ENCODE peak calls at places on chromosomes 4 and X, in eight cellular contexts. One of them, this sample, is unnamed.

GRCh38 chr4:7309636-7310035 is 117.3 kb downstream of the SORCS2 start:
- DNase-seq in HFFc6: no peak
- DNase-seq in cardiac muscle cell: no peak
- DNase-seq in AG10803: no peak
- DNase-seq in endodermal cell: no peak
- DNase-seq in ascending aorta: no peak
- DNase-seq in cardiac fibroblast: no peak
- DNase-seq in thoracic aorta: no peak
- DNase-seq in this sample: no peak

GRCh38 chrX:36431819-36432218 is 512.3 kb downstream of the CFAP47 start:
- DNase-seq in HFFc6: peak; percentile 41
- DNase-seq in cardiac muscle cell: peak; percentile 32
- DNase-seq in AG10803: no peak
- DNase-seq in endodermal cell: no peak
- DNase-seq in ascending aorta: no peak
- DNase-seq in cardiac fibroblast: peak; percentile 50
- DNase-seq in thoracic aorta: no peak
- DNase-seq in this sample: no peak

GRCh38 chrX:124347242-124347641 is 879 bp downstream of the SH2D1A start:
- DNase-seq in HFFc6: no peak
- DNase-seq in cardiac muscle cell: no peak
- DNase-seq in AG10803: no peak
- DNase-seq in endodermal cell: no peak
- DNase-seq in ascending aorta: no peak
- DNase-seq in cardiac fibroblast: no peak
- DNase-seq in thoracic aorta: no peak
- DNase-seq in this sample: no peak

GRCh38 chr4:137768196-137768595 is 235.9 kb upstream of the PCDH18 start:
- DNase-seq in HFFc6: no peak
- DNase-seq in cardiac muscle cell: peak; percentile 21
- DNase-seq in AG10803: no peak
- DNase-seq in endodermal cell: no peak
- DNase-seq in ascending aorta: no peak
- DNase-seq in cardiac fibroblast: peak; percentile 50
- DNase-seq in thoracic aorta: no peak
- DNase-seq in this sample: no peak

GRCh38 chr4:164997324-164997723 is 19.9 kb upstream of the TRIM61 start:
- DNase-seq in HFFc6: no peak
- DNase-seq in cardiac muscle cell: no peak
- DNase-seq in AG10803: no peak
- DNase-seq in endodermal cell: no peak
- DNase-seq in ascending aorta: no peak
- DNase-seq in cardiac fibroblast: peak; percentile 5
- DNase-seq in thoracic aorta: no peak
- DNase-seq in this sample: no peak

GRCh38 chr4:62970846-62971245 is 1438.4 kb downstream of the TECRL start:
- DNase-seq in HFFc6: no peak
- DNase-seq in cardiac muscle cell: no peak
- DNase-seq in AG10803: no peak
- DNase-seq in endodermal cell: no peak
- DNase-seq in ascending aorta: no peak
- DNase-seq in cardiac fibroblast: no peak
- DNase-seq in thoracic aorta: no peak
- DNase-seq in this sample: no peak

GRCh38 chr4:187865914-187866313 is 129.7 kb upstream of the ZFP42 start:
- DNase-seq in HFFc6: no peak
- DNase-seq in cardiac muscle cell: no peak
- DNase-seq in AG10803: no peak
- DNase-seq in endodermal cell: no peak
- DNase-seq in ascending aorta: no peak
- DNase-seq in cardiac fibroblast: peak; percentile 31
- DNase-seq in thoracic aorta: no peak
- DNase-seq in this sample: no peak

GRCh38 chr4:175790067-175790466 is 22.0 kb downstream of the GPM6A start:
- DNase-seq in HFFc6: no peak
- DNase-seq in cardiac muscle cell: no peak
- DNase-seq in AG10803: no peak
- DNase-seq in endodermal cell: no peak
- DNase-seq in ascending aorta: no peak
- DNase-seq in cardiac fibroblast: no peak
- DNase-seq in thoracic aorta: no peak
- DNase-seq in this sample: no peak

GRCh38 chr4:37244583-37245390 is at the start of gene NWD2:
- DNase-seq in HFFc6: no peak
- DNase-seq in cardiac muscle cell: peak; percentile 7
- DNase-seq in AG10803: no peak
- DNase-seq in endodermal cell: peak; percentile 82
- DNase-seq in ascending aorta: no peak
- DNase-seq in cardiac fibroblast: peak; percentile 17
- DNase-seq in thoracic aorta: no peak
- DNase-seq in this sample: no peak

GRCh38 chr4:129926936-129927335 is 831.0 kb downstream of the C4orf33 start:
- DNase-seq in HFFc6: peak; percentile 9
- DNase-seq in cardiac muscle cell: no peak
- DNase-seq in AG10803: no peak
- DNase-seq in endodermal cell: no peak
- DNase-seq in ascending aorta: no peak
- DNase-seq in cardiac fibroblast: peak; percentile 9
- DNase-seq in thoracic aorta: no peak
- DNase-seq in this sample: no peak
- TF ChIP-seq CTCF in HFFc6: peak; percentile 65
- TF ChIP-seq CTCF in cardiac muscle cell: no peak
- TF ChIP-seq CTCF in AG10803: no peak
- TF ChIP-seq CTCF in endodermal cell: peak; percentile 41
- TF ChIP-seq CTCF in ascending aorta: no peak
- TF ChIP-seq CTCF in cardiac fibroblast: no peak
- TF ChIP-seq CTCF in thoracic aorta: no peak
- TF ChIP-seq CTCF in this sample: no peak

GRCh38 chrX:9682861-9683260 is 82.8 kb downstream of the GPR143 start:
- DNase-seq in HFFc6: no peak
- DNase-seq in cardiac muscle cell: no peak
- DNase-seq in AG10803: no peak
- DNase-seq in endodermal cell: no peak
- DNase-seq in ascending aorta: no peak
- DNase-seq in cardiac fibroblast: no peak
- DNase-seq in thoracic aorta: no peak
- DNase-seq in this sample: no peak

GRCh38 chrX:9683350-9683749 is 82.3 kb downstream of the GPR143 start:
- DNase-seq in HFFc6: no peak
- DNase-seq in cardiac muscle cell: no peak
- DNase-seq in AG10803: no peak
- DNase-seq in endodermal cell: no peak
- DNase-seq in ascending aorta: no peak
- DNase-seq in cardiac fibroblast: no peak
- DNase-seq in thoracic aorta: no peak
- DNase-seq in this sample: no peak

GRCh38 chrX:9681011-9681410 is 84.6 kb downstream of the GPR143 start:
- DNase-seq in HFFc6: no peak
- DNase-seq in cardiac muscle cell: no peak
- DNase-seq in AG10803: no peak
- DNase-seq in endodermal cell: no peak
- DNase-seq in ascending aorta: no peak
- DNase-seq in cardiac fibroblast: no peak
- DNase-seq in thoracic aorta: no peak
- DNase-seq in this sample: no peak

GRCh38 chrX:9681422-9681821 is 84.2 kb downstream of the GPR143 start:
- DNase-seq in HFFc6: no peak
- DNase-seq in cardiac muscle cell: peak; percentile 42
- DNase-seq in AG10803: peak; percentile 23
- DNase-seq in endodermal cell: no peak
- DNase-seq in ascending aorta: no peak
- DNase-seq in cardiac fibroblast: peak; percentile 46
- DNase-seq in thoracic aorta: no peak
- DNase-seq in this sample: no peak

GRCh38 chrX:9682456-9682855 is 83.2 kb downstream of the GPR143 start:
- DNase-seq in HFFc6: peak; percentile 4
- DNase-seq in cardiac muscle cell: peak; percentile 44
- DNase-seq in AG10803: peak; percentile 29
- DNase-seq in endodermal cell: peak; percentile 47
- DNase-seq in ascending aorta: no peak
- DNase-seq in cardiac fibroblast: peak; percentile 31
- DNase-seq in thoracic aorta: no peak
- DNase-seq in this sample: no peak
- TF ChIP-seq CTCF in HFFc6: peak; percentile 48
- TF ChIP-seq CTCF in cardiac muscle cell: peak; percentile 19
- TF ChIP-seq CTCF in AG10803: peak; percentile 44
- TF ChIP-seq CTCF in endodermal cell: peak; percentile 43
- TF ChIP-seq CTCF in ascending aorta: peak; percentile 6
- TF ChIP-seq CTCF in cardiac fibroblast: peak; percentile 8
- TF ChIP-seq CTCF in thoracic aorta: no peak
- TF ChIP-seq CTCF in this sample: no peak

GRCh38 chr4:151015458-151016344 is 617 bp upstream of the LRBA start:
- DNase-seq in HFFc6: peak; percentile 37
- DNase-seq in cardiac muscle cell: peak; percentile 74
- DNase-seq in AG10803: peak; percentile 43
- DNase-seq in endodermal cell: peak; percentile 96
- DNase-seq in ascending aorta: peak; percentile 82
- DNase-seq in cardiac fibroblast: peak; percentile 48
- DNase-seq in thoracic aorta: no peak
- DNase-seq in this sample: peak; percentile 26
- TF ChIP-seq CTCF in HFFc6: no peak
- TF ChIP-seq CTCF in cardiac muscle cell: no peak
- TF ChIP-seq CTCF in AG10803: no peak
- TF ChIP-seq CTCF in endodermal cell: no peak
- TF ChIP-seq CTCF in ascending aorta: no peak
- TF ChIP-seq CTCF in cardiac fibroblast: no peak
- TF ChIP-seq CTCF in thoracic aorta: no peak
- TF ChIP-seq CTCF in this sample: no peak

GRCh38 chr4:15149842-15150592 is 147.7 kb downstream of the CPEB2 start:
- DNase-seq in HFFc6: peak; percentile 73
- DNase-seq in cardiac muscle cell: peak; percentile 83
- DNase-seq in AG10803: peak; percentile 77
- DNase-seq in endodermal cell: peak; percentile 92
- DNase-seq in ascending aorta: peak; percentile 79
- DNase-seq in cardiac fibroblast: peak; percentile 84
- DNase-seq in thoracic aorta: peak; percentile 39
- DNase-seq in this sample: no peak
- TF ChIP-seq CTCF in HFFc6: peak; percentile 34
- TF ChIP-seq CTCF in cardiac muscle cell: peak; percentile 12
- TF ChIP-seq CTCF in AG10803: peak; percentile 34
- TF ChIP-seq CTCF in endodermal cell: no peak
- TF ChIP-seq CTCF in ascending aorta: no peak
- TF ChIP-seq CTCF in cardiac fibroblast: peak; percentile 35
- TF ChIP-seq CTCF in thoracic aorta: peak; percentile 38
- TF ChIP-seq CTCF in this sample: no peak

GRCh38 chr4:99808260-99808857 is 8.3 kb upstream of the DAPP1 start:
- DNase-seq in HFFc6: peak; percentile 14
- DNase-seq in cardiac muscle cell: peak; percentile 52
- DNase-seq in AG10803: peak; percentile 6
- DNase-seq in endodermal cell: peak; percentile 93
- DNase-seq in ascending aorta: peak; percentile 79
- DNase-seq in cardiac fibroblast: peak; percentile 71
- DNase-seq in thoracic aorta: no peak
- DNase-seq in this sample: peak; percentile 37

GRCh38 chr4:99807666-99808065 is 9.0 kb upstream of the DAPP1 start:
- DNase-seq in HFFc6: no peak
- DNase-seq in cardiac muscle cell: no peak
- DNase-seq in AG10803: no peak
- DNase-seq in endodermal cell: no peak
- DNase-seq in ascending aorta: no peak
- DNase-seq in cardiac fibroblast: peak; percentile 15
- DNase-seq in thoracic aorta: no peak
- DNase-seq in this sample: no peak

GRCh38 chr4:99810536-99810935 is 6.1 kb upstream of the DAPP1 start:
- DNase-seq in HFFc6: no peak
- DNase-seq in cardiac muscle cell: no peak
- DNase-seq in AG10803: no peak
- DNase-seq in endodermal cell: no peak
- DNase-seq in ascending aorta: no peak
- DNase-seq in cardiac fibroblast: no peak
- DNase-seq in thoracic aorta: no peak
- DNase-seq in this sample: no peak

GRCh38 chr4:99811117-99811516 is 5.5 kb upstream of the DAPP1 start:
- DNase-seq in HFFc6: no peak
- DNase-seq in cardiac muscle cell: no peak
- DNase-seq in AG10803: no peak
- DNase-seq in endodermal cell: no peak
- DNase-seq in ascending aorta: no peak
- DNase-seq in cardiac fibroblast: no peak
- DNase-seq in thoracic aorta: no peak
- DNase-seq in this sample: no peak

DNA sequence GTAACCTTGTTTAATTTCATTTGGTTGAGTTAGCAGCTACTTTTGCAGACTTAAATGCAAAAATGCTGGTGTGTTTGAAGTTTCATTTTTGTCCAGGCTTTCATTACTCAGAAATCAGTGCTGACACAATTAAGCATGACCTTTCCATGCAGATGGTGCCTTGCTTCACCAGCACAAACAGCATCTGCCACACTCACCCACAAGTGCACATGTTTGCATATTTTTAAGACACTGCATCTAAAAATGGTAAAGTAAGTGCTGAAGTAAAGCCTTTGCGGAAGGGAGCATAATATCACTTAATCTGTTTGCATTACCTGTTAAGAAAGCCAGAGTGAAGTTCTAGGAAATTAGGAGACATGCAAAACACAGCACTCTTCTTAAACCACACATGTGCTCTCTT is 7.3 kb upstream of the DAPP1 start:
- DNase-seq in HFFc6: no peak
- DNase-seq in cardiac muscle cell: no peak
- DNase-seq in AG10803: peak; percentile 2
- DNase-seq in endodermal cell: no peak
- DNase-seq in ascending aorta: no peak
- DNase-seq in cardiac fibroblast: no peak
- DNase-seq in thoracic aorta: no peak
- DNase-seq in this sample: no peak
- TF ChIP-seq CTCF in HFFc6: no peak
- TF ChIP-seq CTCF in cardiac muscle cell: no peak
- TF ChIP-seq CTCF in AG10803: no peak
- TF ChIP-seq CTCF in endodermal cell: no peak
- TF ChIP-seq CTCF in ascending aorta: no peak
- TF ChIP-seq CTCF in cardiac fibroblast: no peak
- TF ChIP-seq CTCF in thoracic aorta: no peak
- TF ChIP-seq CTCF in this sample: no peak

DNA sequence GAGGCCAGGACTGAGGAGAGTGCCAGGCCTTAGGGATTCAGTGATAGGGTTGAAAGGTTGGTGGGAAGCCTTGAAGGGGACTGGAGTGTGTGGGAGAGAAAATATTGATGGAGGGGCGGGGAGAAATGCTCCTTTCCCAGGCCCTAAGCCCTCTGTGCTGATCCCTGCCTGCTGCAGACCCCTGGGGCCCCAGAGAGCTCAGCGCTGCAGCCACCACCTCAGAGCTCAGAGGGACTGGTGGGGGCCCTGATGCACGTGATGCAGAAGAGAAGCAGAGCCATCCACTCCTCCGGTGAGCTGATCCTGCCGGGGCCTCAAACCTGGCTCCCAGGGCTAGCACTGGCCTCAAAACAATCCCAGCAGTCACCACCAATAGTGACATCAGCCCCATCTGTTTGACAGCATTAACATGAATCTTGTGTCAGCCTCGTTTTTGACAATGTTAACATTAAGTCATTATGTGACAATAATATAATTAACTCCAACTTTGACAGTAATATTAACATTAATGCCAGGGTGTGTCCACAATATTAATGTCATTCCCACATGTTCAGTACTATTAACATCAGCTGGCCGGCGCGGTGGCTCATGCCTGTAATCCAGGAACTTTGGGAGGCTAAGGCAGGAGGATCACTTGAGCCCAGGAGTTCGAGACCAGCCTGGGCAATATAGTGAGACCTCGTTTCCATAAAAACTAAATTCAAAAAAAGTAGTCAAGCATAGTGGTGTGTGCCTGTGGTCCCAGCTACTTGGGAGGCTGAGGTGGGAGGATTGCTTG is 5.7 kb downstream of the WAS start:
- DNase-seq in HFFc6: no peak
- DNase-seq in cardiac muscle cell: no peak
- DNase-seq in AG10803: no peak
- DNase-seq in endodermal cell: no peak
- DNase-seq in ascending aorta: no peak
- DNase-seq in cardiac fibroblast: no peak
- DNase-seq in thoracic aorta: no peak
- DNase-seq in this sample: no peak
- TF ChIP-seq CTCF in HFFc6: no peak
- TF ChIP-seq CTCF in cardiac muscle cell: no peak
- TF ChIP-seq CTCF in AG10803: no peak
- TF ChIP-seq CTCF in endodermal cell: no peak
- TF ChIP-seq CTCF in ascending aorta: no peak
- TF ChIP-seq CTCF in cardiac fibroblast: no peak
- TF ChIP-seq CTCF in thoracic aorta: no peak
- TF ChIP-seq CTCF in this sample: no peak